ENCODE peak calls at places on chromosome 12, in ten cellular contexts. Q is fibroblast of lung, G is left ventricle myocardium inferior, M is epithelial cell of esophagus, O is cardiac fibroblast, V is astrocyte, W is PC-3, X is coronary artery, D is astrocyte of the cerebellum, Z is colonic mucosa. F is an unnamed sample.

GRCh38 chr12:57175428-57176138 is 28.2 kb upstream of the LRP1-AS start:
- DNase-seq in W (peak; percentile 80), Z (peak; percentile 85), V (peak; percentile 49), Q (peak; percentile 79), M (peak; percentile 99), O (peak; percentile 86), X (peak; percentile 86), D (peak; percentile 69), G (peak; percentile 87), F (no peak)

GRCh38 chr12:15688838-15689237 is 100.3 kb downstream of the EPS8 start:
- DNase-seq in W (no peak), D (no peak), G (no peak), Q (peak; percentile 45), V (no peak), O (peak; percentile 49), Z (no peak), X (no peak), M (no peak), F (no peak)

GRCh38 chr12:87847147-87847546 is 182.1 kb downstream of the C12orf50 start:
- DNase-seq in W (no peak), Q (no peak), O (no peak), V (no peak), D (no peak), Z (no peak), X (no peak), G (no peak), M (no peak), F (no peak)

GRCh38 chr12:106081606-106082005 is 57.1 kb downstream of the NUAK1 start:
- DNase-seq in O (no peak), Z (no peak), V (peak; percentile 75), Q (no peak), W (no peak), D (no peak), X (no peak), M (no peak), G (no peak), F (no peak)

GRCh38 chr12:106178582-106178981 is 39.8 kb upstream of the NUAK1 start:
- DNase-seq in M (no peak), Z (no peak), G (no peak), W (peak; percentile 46), O (no peak), Q (no peak), V (no peak), D (no peak), X (no peak), F (no peak)

GRCh38 chr12:98951401-98951800 is 306.3 kb downstream of the APAF1 start:
- DNase-seq in M (no peak), G (no peak), X (no peak), V (no peak), Z (no peak), O (no peak), Q (no peak), D (no peak), W (no peak), F (no peak)

GRCh38 chr12:40168001-40168400 is 56.8 kb upstream of the LRRK2 start:
- DNase-seq in Z (no peak), Q (no peak), O (no peak), G (no peak), W (no peak), D (no peak), M (no peak), X (no peak), V (no peak), F (no peak)

GRCh38 chr12:57401165-57401564 is 29.7 kb downstream of the R3HDM2 start:
- DNase-seq in M (no peak), O (no peak), V (no peak), X (no peak), Q (no peak), W (no peak), Z (no peak), G (no peak), D (no peak), F (no peak)

GRCh38 chr12:32558941-32559340 is 120.2 kb upstream of the DNM1L start:
- DNase-seq in V (no peak), X (no peak), Z (no peak), M (no peak), D (no peak), W (no peak), G (no peak), O (peak; percentile 79), Q (peak; percentile 86), F (peak; percentile 49)

GRCh38 chr12:10632226-10632625 is 18.8 kb upstream of the MAGOHB start:
- DNase-seq in V (peak; percentile 33), O (peak; percentile 15), M (no peak), G (no peak), W (no peak), D (no peak), X (no peak), Q (no peak), Z (no peak), F (no peak)

GRCh38 chr12:89451876-89452275 is 72.7 kb downstream of the GALNT4 start:
- DNase-seq in X (no peak), Z (no peak), V (peak; percentile 76), O (peak; percentile 90), Q (peak; percentile 69), D (peak; percentile 16), G (peak; percentile 25), M (peak; percentile 15), W (no peak), F (peak; percentile 71)

DNA sequence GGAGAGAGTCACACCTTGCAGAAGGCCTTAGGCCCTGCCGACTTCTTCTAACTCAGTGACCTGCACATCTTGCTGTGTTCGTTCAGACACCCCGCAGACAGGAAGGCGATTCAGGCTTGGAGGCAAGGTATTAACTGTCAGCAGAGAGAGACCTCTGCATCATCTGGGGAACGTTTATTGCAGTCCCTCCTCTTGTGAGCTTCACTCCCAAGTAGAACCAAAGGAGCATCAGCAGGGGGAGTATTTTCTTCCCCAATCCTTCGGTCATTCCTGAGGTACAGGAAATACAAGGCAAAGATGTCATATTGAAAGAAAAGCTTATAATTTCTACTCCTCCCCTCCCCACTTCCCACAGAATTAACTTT is 217.9 kb downstream of the CRADD start:
- DNase-seq in M (no peak), Z (no peak), X (no peak), V (no peak), D (no peak), G (no peak), O (peak; percentile 58), Q (peak; percentile 33), W (no peak), F (no peak)
- TF ChIP-seq CTCF in M (no peak), Z (no peak), X (no peak), V (no peak), D (peak; percentile 39), G (no peak), O (peak; percentile 17), Q (peak; percentile 26), W (no peak), F (peak; percentile 32)

GRCh38 chr12:52862023-52862422 is 13.2 kb upstream of the KRT78 start:
- DNase-seq in W (peak; percentile 51), V (no peak), D (no peak), Q (no peak), G (no peak), O (no peak), Z (no peak), X (no peak), M (peak; percentile 86), F (no peak)
- H3K4me3 ChIP-seq in W (no peak overlapping the region), V (no peak overlapping the region), D (no peak overlapping the region), Q (no peak overlapping the region), G (no peak overlapping the region), O (no peak overlapping the region), Z (no peak overlapping the region), X (no peak overlapping the region), M (no peak overlapping the region), F (no peak overlapping the region)

GRCh38 chr12:47079365-47079893 is at the start of gene PCED1B:
- DNase-seq in G (peak; percentile 78), O (peak; percentile 83), Z (peak; percentile 76), M (peak; percentile 82), V (peak; percentile 46), D (no peak), X (peak; percentile 88), Q (peak; percentile 71), W (peak; percentile 80), F (no peak)
- TF ChIP-seq CTCF in G (peak; percentile 43), O (peak; percentile 56), Z (no peak), M (peak; percentile 41), V (no peak), D (peak; percentile 47), X (no peak), Q (peak; percentile 50), W (peak; percentile 59), F (peak; percentile 45)

DNA sequence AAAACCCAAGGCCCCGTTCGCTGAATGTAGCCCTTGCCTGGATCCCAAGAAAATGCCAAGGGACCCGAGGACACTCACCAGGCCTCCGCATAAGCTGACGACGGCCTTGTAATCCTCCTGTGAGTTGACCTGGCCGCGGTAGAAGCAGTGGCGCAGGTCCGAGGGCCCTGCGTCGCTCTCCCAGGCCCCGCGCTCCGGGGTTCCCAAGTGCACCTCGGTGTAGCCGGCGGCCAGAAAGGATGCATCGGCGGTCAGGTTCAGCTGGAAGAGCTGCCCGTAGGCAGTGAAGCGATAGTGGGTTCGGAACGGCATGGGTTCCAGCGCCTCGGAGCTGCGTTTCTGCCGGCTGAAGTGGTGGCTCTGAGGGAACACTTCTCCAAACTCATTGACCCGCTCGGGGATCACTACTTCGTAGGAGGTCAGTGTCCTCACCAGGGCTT is 1.2 kb downstream of the ADAMTS20 start:
- DNase-seq in W (no peak), G (no peak), V (no peak), Q (peak; percentile 1), X (no peak), O (no peak), D (no peak), Z (no peak), M (no peak), F (no peak)
- H3K4me3 ChIP-seq in W (no peak overlapping the region), G (no peak overlapping the region), V (peak overlapping the region; percentile 48), Q (no peak overlapping the region), X (no peak overlapping the region), O (no peak overlapping the region), D (peak overlapping the region; percentile 38), Z (no peak overlapping the region), M (no peak overlapping the region), F (no peak overlapping the region)

GRCh38 chr12:62751844-62752155 is 183.2 kb downstream of the PPM1H start:
- DNase-seq in Z (no peak), D (no peak), M (no peak), X (no peak), V (no peak), Q (no peak), O (no peak), W (no peak), G (no peak), F (no peak)

GRCh38 chr12:62750941-62751843 is 183.8 kb downstream of the PPM1H start:
- DNase-seq in X (no peak), M (peak; percentile 33), W (peak; percentile 77), V (no peak), Z (no peak), G (no peak), D (no peak), O (no peak), Q (no peak), F (no peak)

GRCh38 chr12:62757048-62757447 is 177.9 kb downstream of the PPM1H start:
- DNase-seq in D (no peak), O (no peak), Q (no peak), Z (no peak), G (no peak), V (no peak), M (no peak), X (no peak), W (no peak), F (no peak)

GRCh38 chr12:62758216-62758615 is 176.7 kb downstream of the PPM1H start:
- DNase-seq in X (no peak), M (no peak), D (peak; percentile 56), Z (no peak), V (peak; percentile 79), O (peak; percentile 51), Q (peak; percentile 92), G (no peak), W (peak; percentile 57), F (no peak)

GRCh38 chr12:62754706-62755105 is 180.2 kb downstream of the PPM1H start:
- DNase-seq in Z (no peak), W (no peak), V (no peak), G (no peak), X (no peak), O (no peak), Q (no peak), D (no peak), M (no peak), F (no peak)
- TF ChIP-seq CTCF in Z (no peak), W (no peak), V (no peak), G (no peak), X (no peak), O (no peak), Q (no peak), D (no peak), M (no peak), F (no peak)

F was measured in AG09309.